ENCODE peak calls at places on chromosome 10, in seven cellular contexts. L is activated CD8-positive, alpha-beta memory T cell treated with anti-CD3 and anti-CD28 coated beads for 24 hours; Y is amniotic stem cell; C is NCI-H1092 treated with DMSO at 0.1 percent for 48 hours; P is activated T-helper 1 cell treated with anti-CD3 and anti-CD28 coated beads, Interleukin-12 subunit alpha, Interleukin-12 subunit beta, Interleukin-2, Interleukin-4 antibody, amounts not matched to agents 30 ng/mL and 10 ng/mL and 1 ng/mL, durations not matched to agents 14 hours and 24 hours and 36 hours; N is AG09309; O is stimulated activated CD4-positive, alpha-beta T cell treated with anti-CD3 and anti-CD28 coated beads, Interleukin-2, amount 100 ng/mL, for 24 hours. M is an unnamed sample.

GRCh38 chr10:114470956-114471905 is 66.9 kb upstream of the AFAP1L2 start:
- DNase-seq in P (peak; percentile 54), C (peak; percentile 49), Y (peak; percentile 61), L (peak; percentile 81), O (peak; percentile 66), N (peak; percentile 39), M (peak; percentile 24)

GRCh38 chr10:100743626-100744135 is 1.7 kb upstream of the PAX2 start:
- DNase-seq in O (peak; percentile 61), N (no peak), P (peak; percentile 19), C (peak; percentile 22), L (peak; percentile 77), Y (no peak), M (no peak)

GRCh38 chr10:7861509-7862120 is 43.3 kb downstream of the TAF3 start:
- DNase-seq in N (no peak), C (no peak), Y (no peak), P (no peak), L (no peak), O (no peak), M (no peak)

GRCh38 chr10:133173860-133174523 is 14.0 kb downstream of the KNDC1 start:
- DNase-seq in L (no peak), C (no peak), Y (no peak), N (no peak), P (no peak), O (no peak), M (no peak)

GRCh38 chr10:5538892-5539651 is 14.3 kb downstream of the CALML3 start:
- DNase-seq in L (no peak), P (no peak), Y (no peak), C (no peak), O (no peak), N (no peak), M (no peak)

GRCh38 chr10:69411476-69411875 is 5.2 kb downstream of the TACR2 start:
- DNase-seq in P (no peak), O (no peak), Y (no peak), N (no peak), L (no peak), C (no peak), M (no peak)

GRCh38 chr10:35707642-35708425 is 65.7 kb upstream of the FZD8 start:
- DNase-seq in Y (no peak), P (no peak), N (no peak), O (no peak), L (no peak), C (no peak), M (no peak)

GRCh38 chr10:120736377-120736776 is 114.8 kb upstream of the WDR11 start:
- DNase-seq in O (no peak), Y (no peak), C (no peak), L (no peak), P (no peak), N (no peak), M (no peak)

GRCh38 chr10:119111968-119112515 is 8.1 kb downstream of the DENND10 start:
- DNase-seq in L (no peak), N (peak; percentile 76), C (no peak), Y (peak; percentile 16), O (no peak), P (no peak), M (peak; percentile 52)

GRCh38 chr10:119509909-119510451 is 32.5 kb downstream of the RGS10 start:
- DNase-seq in P (no peak), O (no peak), N (no peak), Y (no peak), C (no peak), L (no peak), M (no peak)

GRCh38 chr10:79379512-79380124 is 32.3 kb downstream of the PPIF start:
- DNase-seq in O (no peak), N (no peak), P (no peak), C (no peak), Y (no peak), L (peak; percentile 42), M (no peak)

GRCh38 chr10:22670796-22671195 is 43.6 kb downstream of the PIP4K2A start:
- DNase-seq in N (no peak), P (no peak), Y (no peak), C (no peak), L (no peak), O (no peak), M (no peak)

GRCh38 chr10:131174651-131175540 is 136.6 kb downstream of the TCERG1L start:
- DNase-seq in N (no peak), C (no peak), P (no peak), O (no peak), L (peak; percentile 38), Y (no peak), M (no peak)

GRCh38 chr10:26573674-26574073 is 123.8 kb upstream of the PDSS1 start:
- DNase-seq in N (no peak), Y (no peak), C (no peak), P (no peak), O (no peak), L (no peak), M (no peak)

GRCh38 chr10:124106241-124106905 is 13.0 kb upstream of the CHST15 start:
- DNase-seq in Y (no peak), N (peak; percentile 48), L (no peak), P (no peak), C (no peak), O (no peak), M (no peak)

GRCh38 chr10:97771055-97771811 is 566 bp downstream of the SFRP5 start:
- DNase-seq in C (peak; percentile 7), O (peak; percentile 24), N (no peak), Y (no peak), L (peak; percentile 67), P (no peak), M (no peak)

GRCh38 chr10:64506963-64507362 is 985.8 kb downstream of the REEP3 start:
- DNase-seq in P (no peak), Y (no peak), L (no peak), O (no peak), C (no peak), N (no peak), M (no peak)

GRCh38 chr10:88833156-88833555 is 18.5 kb downstream of the ANKRD22 start:
- DNase-seq in P (no peak), O (no peak), Y (no peak), C (no peak), N (no peak), L (no peak), M (no peak)

GRCh38 chr10:119483001-119483400 is 59.5 kb downstream of the RGS10 start:
- DNase-seq in Y (no peak), L (no peak), C (no peak), P (no peak), O (no peak), N (no peak), M (no peak)

GRCh38 chr10:44979281-44980181 is 922 bp upstream of the DEPP1 start:
- DNase-seq in L (no peak), Y (no peak), N (no peak), C (no peak), P (no peak), O (no peak), M (no peak)

GRCh38 chr10:1061930-1062769 is 6.0 kb downstream of the WDR37 start:
- DNase-seq in N (no peak), L (no peak), P (no peak), C (no peak), O (no peak), Y (no peak), M (no peak)

GRCh38 chr10:83680470-83680891 is 458.8 kb upstream of the GHITM start:
- DNase-seq in O (peak; percentile 6), L (no peak), Y (no peak), C (no peak), P (peak; percentile 40), N (no peak), M (no peak)

GRCh38 chr10:56346845-56347415 is 14.1 kb downstream of the ZWINT start:
- DNase-seq in Y (no peak), P (no peak), O (no peak), C (no peak), N (no peak), L (no peak), M (peak; percentile 20)

GRCh38 chr10:73131913-73132686 is 21.8 kb downstream of the NUDT13 start:
- DNase-seq in Y (no peak), C (no peak), P (no peak), N (no peak), O (no peak), L (no peak), M (no peak)